ENCODE peak calls at places on chromosomes 3 and 15, in four cellular contexts. M, X, I and D are unnamed samples. For H3K27me3, the result is how much of the 10 kb centered on the place peaks cover.

GRCh38 chr3:76405196-76405595 is 619.8 kb upstream of the ZNF717 start:
- DNase-seq in X (no peak), I (no peak), M (no peak), D (no peak)

GRCh38 chr3:69283496-69283895 is 102.4 kb downstream of the FRMD4B start:
- DNase-seq in I (no peak), M (no peak), X (no peak), D (no peak)

GRCh38 chr3:14016900-14017475 is 107.7 kb downstream of the CHCHD4 start:
- DNase-seq in X (peak), M (no peak), I (no peak), D (no peak)

GRCh38 chr3:55452886-55453285 is 34.2 kb downstream of the WNT5A start:
- DNase-seq in X (no peak), M (no peak), I (no peak), D (no peak)

GRCh38 chr3:146783446-146783845 is 178.3 kb upstream of the PLSCR5 start:
- DNase-seq in I (no peak), M (no peak), X (no peak), D (no peak)

GRCh38 chr15:40934457-40934856 is 5.3 kb downstream of the DLL4 start:
- DNase-seq in M (no peak), I (no peak), X (no peak), D (no peak)

GRCh38 chr3:154181127-154181691 is 60.0 kb downstream of the ARHGEF26 start:
- DNase-seq in M (no peak), X (no peak), I (no peak), D (no peak)

GRCh38 chr3:9183811-9184463 is 65.5 kb downstream of the SRGAP3 start:
- DNase-seq in M (no peak), I (peak), X (no peak), D (peak)

GRCh38 chr3:67531149-67532101 is 123.0 kb downstream of the SUCLG2 start:
- DNase-seq in M (no peak), I (no peak), X (no peak), D (no peak)

GRCh38 chr15:69096197-69096596 is 64.2 kb upstream of the GLCE start:
- DNase-seq in I (no peak), X (no peak), M (no peak), D (no peak)

GRCh38 chr3:60333710-60334109 is 917.5 kb downstream of the FHIT start:
- DNase-seq in X (no peak), I (no peak), M (no peak), D (no peak)

GRCh38 chr3:49803464-49804140 is 541 bp downstream of the INKA1 start:
- DNase-seq in X (no peak), M (no peak), I (no peak), D (no peak)

GRCh38 chr3:15309662-15310335 is 22.6 kb downstream of the SH3BP5 start:
- DNase-seq in M (no peak), X (no peak), I (no peak), D (no peak)

GRCh38 chr15:88623061-88623460 is 1.9 kb downstream of the AEN start:
- DNase-seq in M (no peak), X (peak), I (no peak), D (no peak)

GRCh38 chr3:161137260-161137659 is 32.1 kb upstream of the B3GALNT1 start:
- DNase-seq in I (no peak), M (no peak), X (no peak), D (peak)

GRCh38 chr3:177781686-177782161 is 584.4 kb upstream of the TBL1XR1 start:
- DNase-seq in X (no peak), I (no peak), M (no peak), D (no peak)

GRCh38 chr3:51642462-51642861 is 28.6 kb upstream of the TEX264 start:
- DNase-seq in M (no peak), X (no peak), I (no peak), D (no peak)

GRCh38 chr3:13211605-13212210 is 138.5 kb upstream of the IQSEC1 start:
- DNase-seq in I (no peak), M (no peak), X (no peak), D (no peak)

GRCh38 chr3:170132335-170132734 is 49.2 kb downstream of the PHC3 start:
- DNase-seq in I (no peak), X (no peak), M (no peak), D (no peak)

GRCh38 chr15:34772312-34772711 is 17.5 kb upstream of the GJD2 start:
- DNase-seq in I (no peak), M (no peak), X (no peak), D (no peak)

GRCh38 chr3:128878556-128879124 is 780 bp upstream of the ACAD9 start:
- DNase-seq in I (no peak), X (peak), M (peak), D (no peak)

GRCh38 chr3:194685723-194686413 is at the start of gene FAM43A:
- DNase-seq in I (peak), X (peak), M (no peak), D (peak)

GRCh38 chr3:148955544-148956346 is 35.6 kb upstream of the GYG1 start:
- DNase-seq in X (peak), I (no peak), M (no peak), D (peak)

GRCh38 chr15:52529940-52530339 is 1.3 kb upstream of the MYO5A start:
- DNase-seq in M (no peak), X (no peak), I (no peak), D (no peak)

GRCh38 chr3:3005345-3005744 is 104.8 kb downstream of the IL5RA start:
- DNase-seq in X (no peak), M (no peak), I (no peak), D (no peak)

GRCh38 chr3:127660621-127661253 is 12.0 kb upstream of the ABTB1 start:
- DNase-seq in I (no peak), X (no peak), M (no peak), D (no peak)

GRCh38 chr3:127656906-127657305 is 15.8 kb upstream of the ABTB1 start:
- DNase-seq in X (no peak), M (no peak), I (no peak), D (no peak)

GRCh38 chr3:127655641-127656040 is 17.1 kb upstream of the ABTB1 start:
- DNase-seq in X (no peak), M (no peak), I (no peak), D (peak)

GRCh38 chr3:127662051-127662469 is 10.7 kb upstream of the ABTB1 start:
- DNase-seq in X (no peak), M (no peak), I (no peak), D (no peak)

GRCh38 chr3:127658234-127658633 is 14.5 kb upstream of the ABTB1 start:
- DNase-seq in M (no peak), X (no peak), I (no peak), D (no peak)
- TF ChIP-seq ZNF274 in M (no peak), X (no peak), I (no peak), D (no peak)

GRCh38 chr15:74132681-74133070 is 2.3 kb downstream of the ISLR2 start:
- DNase-seq in I (no peak), X (no peak), M (no peak), D (no peak)
- H3K27me3 ChIP-seq in I (half or more), X (half or more), M (under half), D (half or more)

GRCh38 chr3:11482024-11482423 is 161.7 kb downstream of the VGLL4 start:
- DNase-seq in I (no peak), X (no peak), M (no peak), D (no peak)
- TF ChIP-seq SUZ12 in I (no peak), X (no peak), M (no peak), D (no peak)

DNA sequence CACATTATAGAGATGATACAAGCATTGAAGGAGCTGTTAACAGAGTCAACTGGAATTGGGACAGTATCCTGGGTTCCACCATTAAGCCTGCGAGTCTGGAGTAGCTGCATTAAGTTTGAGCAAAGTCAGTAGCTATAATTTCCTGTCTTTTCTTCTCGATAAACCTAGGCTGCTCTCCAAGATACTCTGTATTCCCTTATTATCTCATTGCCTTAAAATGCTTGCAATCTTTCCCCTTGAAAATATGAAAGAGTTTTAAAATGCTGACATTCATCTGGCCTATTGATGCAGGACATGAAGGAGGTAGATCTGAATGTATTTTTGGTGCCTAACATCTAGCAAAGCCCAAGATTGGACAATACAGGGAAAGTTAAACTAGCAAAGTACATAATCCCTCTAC is 9.3 kb downstream of the MTHFS start:
- DNase-seq in M (no peak), I (no peak), X (no peak), D (no peak)
- TF ChIP-seq ZNF274 in M (no peak), I (no peak), X (no peak), D (no peak)

GRCh38 chr15:60137711-60138396 is 133.7 kb downstream of the FOXB1 start:
- DNase-seq in X (no peak), I (no peak), M (no peak), D (no peak)
- H3K27me3 ChIP-seq in X (under half), I (under half), M (under half), D (under half)

DNA sequence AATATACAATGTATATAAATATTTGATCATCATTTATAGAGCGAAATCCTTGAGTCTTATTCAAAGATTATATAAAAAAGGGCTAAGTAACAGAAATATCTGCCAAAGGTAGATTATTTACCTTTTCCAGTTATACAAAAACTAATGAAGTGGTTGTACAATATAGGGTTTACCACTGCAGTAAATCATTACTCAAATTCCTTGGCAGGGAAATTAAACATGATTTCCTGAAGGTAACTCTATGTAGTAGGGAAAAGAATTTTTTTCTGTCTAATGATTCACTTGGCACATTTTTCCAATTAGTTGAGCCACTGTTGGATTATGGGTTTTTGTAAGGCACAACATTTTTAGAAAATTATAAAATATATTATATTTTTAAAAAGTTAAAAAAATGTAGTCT is 129.6 kb downstream of the NR2F2 start:
- DNase-seq in M (no peak), I (no peak), X (no peak), D (no peak)
- TF ChIP-seq SUZ12 in M (no peak), I (no peak), X (no peak), D (no peak)

GRCh38 chr3:126422121-126422520 is 27.4 kb downstream of the CFAP100 start:
- DNase-seq in M (no peak), X (no peak), I (no peak), D (no peak)
- TF ChIP-seq ZNF274 in M (no peak), X (no peak), I (no peak), D (no peak)

DNA sequence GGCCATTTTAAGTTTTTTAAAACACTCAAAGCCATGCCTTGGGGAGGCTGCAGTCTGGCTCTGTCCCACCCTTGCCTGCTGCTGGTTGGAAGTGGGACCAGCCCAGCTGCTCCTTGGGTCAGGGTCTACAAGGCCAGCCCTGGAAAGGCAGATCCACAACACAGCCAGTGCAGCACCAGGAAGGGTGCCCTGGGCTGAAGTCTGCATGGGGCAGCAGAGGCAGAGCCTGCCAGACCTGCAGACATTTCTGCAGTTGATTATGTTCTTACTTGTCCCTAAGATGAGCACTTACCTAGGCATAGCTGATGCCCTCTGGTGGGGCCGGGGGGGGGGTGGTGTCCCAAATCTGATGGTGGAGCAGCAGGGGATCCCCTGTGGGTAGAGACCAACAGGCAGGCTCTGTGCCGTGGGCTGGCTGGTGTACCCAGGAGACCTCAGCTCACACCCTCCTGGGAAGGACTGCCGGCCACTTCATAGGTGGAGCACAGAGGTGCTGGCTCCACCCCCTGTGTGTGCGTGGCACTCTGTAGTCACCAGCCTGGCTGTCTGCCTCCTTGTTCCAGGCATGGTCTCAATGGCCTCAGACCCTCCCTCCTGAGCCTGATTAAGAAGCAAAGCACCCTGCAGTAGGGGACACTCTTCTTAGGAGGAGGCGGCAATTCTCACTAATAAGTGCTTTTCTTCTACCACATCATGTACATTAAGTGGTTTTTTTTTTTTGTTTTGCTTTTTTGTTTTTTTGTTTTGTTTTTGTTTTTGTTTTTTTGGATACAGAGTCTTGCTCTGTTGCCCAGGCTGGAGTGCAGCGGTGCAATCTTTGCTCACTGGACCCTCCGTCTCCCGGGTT is 97.4 kb upstream of the KLF13 start:
- DNase-seq in X (peak), I (no peak), M (peak), D (no peak)
- H3K27me3 ChIP-seq in X (under half), I (under half), M (under half), D (under half)